ENCODE peak calls at places on chromosomes 2 and 18, in nine cellular contexts. One of them, this sample, is unnamed.
A peak's percentile ranks its signal among the peaks of the same experiment; 100 is the strongest.

GRCh38 chr18:79588636-79589481 is 90.7 kb upstream of the CTDP1 start:
- DNase-seq in heart left ventricle: peak; percentile 89
- DNase-seq in K562: no peak
- DNase-seq in GM23338: peak; percentile 50
- DNase-seq in tibial nerve: peak; percentile 79
- DNase-seq in OCI-LY7: no peak
- DNase-seq in sigmoid colon: peak; percentile 97
- DNase-seq in ovary: peak; percentile 91
- DNase-seq in MM.1S: no peak
- DNase-seq in this sample: peak; percentile 64

GRCh38 chr2:240966457-240966905 is 31.9 kb upstream of the SNED1 start:
- DNase-seq in sigmoid colon: no peak
- DNase-seq in OCI-LY7: no peak
- DNase-seq in tibial nerve: peak; percentile 8
- DNase-seq in heart left ventricle: no peak
- DNase-seq in K562: no peak
- DNase-seq in GM23338: no peak
- DNase-seq in MM.1S: no peak
- DNase-seq in ovary: peak; percentile 21
- DNase-seq in this sample: peak; percentile 46

GRCh38 chr2:232439758-232440135 is 16.2 kb upstream of the ALPI start:
- DNase-seq in GM23338: no peak
- DNase-seq in MM.1S: no peak
- DNase-seq in K562: no peak
- DNase-seq in sigmoid colon: no peak
- DNase-seq in heart left ventricle: peak; percentile 15
- DNase-seq in OCI-LY7: no peak
- DNase-seq in ovary: peak; percentile 21
- DNase-seq in tibial nerve: no peak
- DNase-seq in this sample: peak; percentile 18

GRCh38 chr2:5482929-5483331 is 209.3 kb upstream of the SOX11 start:
- DNase-seq in ovary: peak; percentile 16
- DNase-seq in OCI-LY7: no peak
- DNase-seq in MM.1S: no peak
- DNase-seq in sigmoid colon: no peak
- DNase-seq in GM23338: peak; percentile 23
- DNase-seq in tibial nerve: no peak
- DNase-seq in heart left ventricle: no peak
- DNase-seq in K562: no peak
- DNase-seq in this sample: no peak

GRCh38 chr2:132670961-132671781 is 1.2 kb upstream of the LYPD1 start:
- DNase-seq in sigmoid colon: no peak
- DNase-seq in MM.1S: no peak
- DNase-seq in K562: no peak
- DNase-seq in GM23338: peak; percentile 77
- DNase-seq in ovary: peak; percentile 13
- DNase-seq in heart left ventricle: no peak
- DNase-seq in OCI-LY7: no peak
- DNase-seq in tibial nerve: no peak
- DNase-seq in this sample: no peak

GRCh38 chr2:108363048-108363899 is 14.5 kb upstream of the SULT1C4 start:
- DNase-seq in OCI-LY7: no peak
- DNase-seq in GM23338: no peak
- DNase-seq in tibial nerve: no peak
- DNase-seq in sigmoid colon: no peak
- DNase-seq in MM.1S: peak; percentile 46
- DNase-seq in heart left ventricle: no peak
- DNase-seq in ovary: no peak
- DNase-seq in K562: peak; percentile 20
- DNase-seq in this sample: no peak

GRCh38 chr18:11336241-11336640 is 186.9 kb upstream of the PIEZO2 start:
- DNase-seq in heart left ventricle: no peak
- DNase-seq in sigmoid colon: no peak
- DNase-seq in K562: no peak
- DNase-seq in ovary: no peak
- DNase-seq in MM.1S: no peak
- DNase-seq in tibial nerve: no peak
- DNase-seq in OCI-LY7: no peak
- DNase-seq in GM23338: no peak
- DNase-seq in this sample: no peak

GRCh38 chr18:57931038-57931437 is 113.0 kb upstream of the NEDD4L start:
- DNase-seq in MM.1S: peak; percentile 93
- DNase-seq in K562: no peak
- DNase-seq in GM23338: no peak
- DNase-seq in ovary: no peak
- DNase-seq in heart left ventricle: no peak
- DNase-seq in sigmoid colon: no peak
- DNase-seq in tibial nerve: no peak
- DNase-seq in OCI-LY7: peak; percentile 23
- DNase-seq in this sample: no peak

GRCh38 chr18:76484749-76485387 is 10.2 kb downstream of the ZNF516 start:
- DNase-seq in heart left ventricle: no peak
- DNase-seq in tibial nerve: no peak
- DNase-seq in MM.1S: no peak
- DNase-seq in GM23338: no peak
- DNase-seq in K562: no peak
- DNase-seq in OCI-LY7: no peak
- DNase-seq in sigmoid colon: no peak
- DNase-seq in ovary: no peak
- DNase-seq in this sample: no peak

GRCh38 chr18:76487782-76488181 is 7.3 kb downstream of the ZNF516 start:
- DNase-seq in ovary: no peak
- DNase-seq in heart left ventricle: no peak
- DNase-seq in sigmoid colon: no peak
- DNase-seq in tibial nerve: no peak
- DNase-seq in OCI-LY7: no peak
- DNase-seq in K562: no peak
- DNase-seq in GM23338: peak; percentile 53
- DNase-seq in MM.1S: no peak
- DNase-seq in this sample: no peak

GRCh38 chr18:76487076-76487475 is 8.0 kb downstream of the ZNF516 start:
- DNase-seq in OCI-LY7: no peak
- DNase-seq in heart left ventricle: no peak
- DNase-seq in K562: no peak
- DNase-seq in MM.1S: no peak
- DNase-seq in tibial nerve: no peak
- DNase-seq in sigmoid colon: no peak
- DNase-seq in GM23338: no peak
- DNase-seq in ovary: no peak
- DNase-seq in this sample: no peak

GRCh38 chr18:76486600-76486999 is 8.4 kb downstream of the ZNF516 start:
- DNase-seq in sigmoid colon: no peak
- DNase-seq in K562: no peak
- DNase-seq in ovary: no peak
- DNase-seq in tibial nerve: no peak
- DNase-seq in OCI-LY7: no peak
- DNase-seq in MM.1S: no peak
- DNase-seq in heart left ventricle: no peak
- DNase-seq in GM23338: no peak
- DNase-seq in this sample: no peak

DNA sequence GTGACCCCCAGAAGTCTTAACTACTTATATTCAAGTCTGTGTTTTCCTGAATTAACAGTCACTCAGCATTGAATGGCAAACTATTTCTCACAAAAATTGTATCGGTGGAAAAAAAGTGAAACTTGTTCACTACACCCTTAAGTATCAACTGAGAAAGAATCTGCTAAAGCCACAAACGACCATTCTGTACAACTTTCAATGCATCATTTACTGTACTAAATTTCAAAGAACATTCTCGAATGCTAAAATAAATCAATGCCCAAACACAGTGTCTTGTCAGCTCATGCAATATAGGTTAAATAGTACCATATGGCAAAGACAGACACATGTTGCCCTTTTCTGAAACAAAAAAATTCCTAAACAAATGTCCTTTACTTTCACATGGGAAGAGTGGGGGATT is 9.0 kb downstream of the ZNF516 start:
- DNase-seq in MM.1S: no peak
- DNase-seq in OCI-LY7: no peak
- DNase-seq in sigmoid colon: no peak
- DNase-seq in heart left ventricle: no peak
- DNase-seq in GM23338: no peak
- DNase-seq in tibial nerve: no peak
- DNase-seq in K562: no peak
- DNase-seq in ovary: no peak
- DNase-seq in this sample: no peak
- H3K4me1 ChIP-seq in MM.1S: no peaks in the 10 kb centered on the region
- H3K4me1 ChIP-seq in OCI-LY7: peaks cover 57% of the 10 kb centered on the region
- H3K4me1 ChIP-seq in sigmoid colon: peaks cover 29% of the 10 kb centered on the region
- H3K4me1 ChIP-seq in heart left ventricle: no peaks in the 10 kb centered on the region
- H3K4me1 ChIP-seq in GM23338: peaks cover 51% of the 10 kb centered on the region
- H3K4me1 ChIP-seq in tibial nerve: no peaks in the 10 kb centered on the region
- H3K4me1 ChIP-seq in K562: no peaks in the 10 kb centered on the region
- H3K4me1 ChIP-seq in ovary: peaks cover 16% of the 10 kb centered on the region
- H3K4me1 ChIP-seq in this sample: peaks cover 36% of the 10 kb centered on the region

GRCh38 chr18:62723666-62724281 is 8.4 kb downstream of the PHLPP1 start:
- DNase-seq in K562: no peak
- DNase-seq in MM.1S: no peak
- DNase-seq in sigmoid colon: no peak
- DNase-seq in ovary: no peak
- DNase-seq in heart left ventricle: no peak
- DNase-seq in GM23338: no peak
- DNase-seq in tibial nerve: no peak
- DNase-seq in OCI-LY7: no peak
- DNase-seq in this sample: no peak

GRCh38 chr18:62718268-62718800 is 3.0 kb downstream of the PHLPP1 start:
- DNase-seq in ovary: no peak
- DNase-seq in K562: no peak
- DNase-seq in MM.1S: no peak
- DNase-seq in tibial nerve: no peak
- DNase-seq in GM23338: no peak
- DNase-seq in sigmoid colon: no peak
- DNase-seq in heart left ventricle: no peak
- DNase-seq in OCI-LY7: no peak
- DNase-seq in this sample: no peak

GRCh38 chr18:62720048-62720447 is 4.7 kb downstream of the PHLPP1 start:
- DNase-seq in ovary: no peak
- DNase-seq in tibial nerve: no peak
- DNase-seq in sigmoid colon: no peak
- DNase-seq in OCI-LY7: no peak
- DNase-seq in MM.1S: no peak
- DNase-seq in GM23338: no peak
- DNase-seq in heart left ventricle: no peak
- DNase-seq in K562: no peak
- DNase-seq in this sample: no peak

GRCh38 chr18:62721837-62722795 is 6.8 kb downstream of the PHLPP1 start:
- DNase-seq in OCI-LY7: no peak
- DNase-seq in MM.1S: no peak
- DNase-seq in K562: no peak
- DNase-seq in tibial nerve: no peak
- DNase-seq in sigmoid colon: no peak
- DNase-seq in ovary: no peak
- DNase-seq in heart left ventricle: no peak
- DNase-seq in GM23338: no peak
- DNase-seq in this sample: no peak

DNA sequence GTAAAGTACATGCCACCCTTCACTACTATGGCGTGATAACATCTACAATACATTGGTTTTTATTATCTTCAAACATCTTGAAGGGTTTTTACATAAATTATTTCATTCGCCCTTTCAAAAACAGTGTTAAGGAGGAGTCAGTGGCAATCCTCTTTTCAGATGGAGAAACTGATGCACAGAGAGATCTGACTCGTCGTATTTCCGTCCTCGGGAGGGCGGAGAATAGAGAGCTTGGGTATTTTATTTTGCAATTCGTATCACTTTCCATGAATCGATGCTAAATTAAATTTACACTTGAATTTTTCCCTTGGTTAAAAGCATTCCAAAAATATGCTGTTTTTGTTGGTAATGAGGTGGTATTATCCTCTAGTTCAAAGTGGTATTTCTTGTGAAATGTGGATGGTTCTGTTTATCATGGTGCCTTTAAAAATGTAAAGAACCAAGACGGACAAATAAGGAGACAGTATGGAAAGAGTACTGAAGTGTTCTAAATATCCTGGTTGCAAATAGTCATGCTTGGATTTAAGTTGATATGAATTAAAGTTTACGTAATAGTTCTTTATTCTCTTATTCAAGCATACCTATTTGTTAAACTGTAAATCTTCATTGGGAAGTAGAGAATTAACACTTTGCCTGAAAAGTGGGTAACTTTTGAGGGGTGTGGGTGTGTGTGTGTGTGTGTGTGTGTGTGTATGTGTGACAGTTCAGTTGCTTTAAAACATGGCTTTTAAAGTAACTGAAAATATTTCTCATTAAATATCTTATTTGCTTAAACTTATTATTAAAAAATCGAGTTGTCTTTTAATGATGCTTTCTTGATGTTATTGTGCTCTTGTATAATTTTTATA is 5.6 kb downstream of the PHLPP1 start:
- DNase-seq in K562: no peak
- DNase-seq in tibial nerve: no peak
- DNase-seq in ovary: no peak
- DNase-seq in GM23338: no peak
- DNase-seq in OCI-LY7: no peak
- DNase-seq in sigmoid colon: no peak
- DNase-seq in MM.1S: no peak
- DNase-seq in heart left ventricle: no peak
- DNase-seq in this sample: no peak
- H3K4me3 ChIP-seq in K562: no peak overlapping the region
- H3K4me3 ChIP-seq in tibial nerve: no peak overlapping the region
- H3K4me3 ChIP-seq in ovary: no peak overlapping the region
- H3K4me3 ChIP-seq in GM23338: peak overlapping the region; percentile 65
- H3K4me3 ChIP-seq in OCI-LY7: no peak overlapping the region
- H3K4me3 ChIP-seq in sigmoid colon: no peak overlapping the region
- H3K4me3 ChIP-seq in MM.1S: no peak overlapping the region
- H3K4me3 ChIP-seq in heart left ventricle: no peak overlapping the region
- H3K4me3 ChIP-seq in this sample: no peak overlapping the region

DNA sequence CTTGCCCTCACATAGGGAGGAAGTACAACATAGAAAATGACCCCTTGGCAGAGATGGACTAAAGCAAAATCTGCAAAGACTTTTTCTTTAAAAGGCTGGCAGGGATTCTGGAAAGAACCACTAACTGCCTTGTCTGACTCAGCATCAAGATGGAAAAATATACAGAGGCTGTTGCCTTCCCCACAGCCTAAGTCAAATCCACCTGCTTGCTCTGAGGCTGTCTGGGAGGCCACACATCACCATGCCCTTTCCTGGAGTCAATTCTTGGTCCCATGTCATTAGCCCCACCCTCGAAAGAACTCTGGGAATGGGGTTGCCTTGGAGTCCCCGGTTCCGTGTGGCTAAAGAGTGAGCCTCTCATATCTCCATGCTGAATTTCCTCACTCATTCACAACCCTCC is 39.5 kb downstream of the BMP10 start:
- DNase-seq in MM.1S: no peak
- DNase-seq in OCI-LY7: no peak
- DNase-seq in GM23338: no peak
- DNase-seq in heart left ventricle: no peak
- DNase-seq in ovary: no peak
- DNase-seq in sigmoid colon: no peak
- DNase-seq in tibial nerve: no peak
- DNase-seq in K562: no peak
- DNase-seq in this sample: no peak
- TF ChIP-seq CTCF in MM.1S: no peak
- TF ChIP-seq CTCF in OCI-LY7: no peak
- TF ChIP-seq CTCF in GM23338: no peak
- TF ChIP-seq CTCF in heart left ventricle: no peak
- TF ChIP-seq CTCF in ovary: no peak
- TF ChIP-seq CTCF in sigmoid colon: no peak
- TF ChIP-seq CTCF in tibial nerve: no peak
- TF ChIP-seq CTCF in K562: no peak
- TF ChIP-seq CTCF in this sample: no peak

GRCh38 chr2:66665124-66665984 is 230.4 kb downstream of the MEIS1 start:
- DNase-seq in K562: no peak
- DNase-seq in sigmoid colon: no peak
- DNase-seq in MM.1S: no peak
- DNase-seq in GM23338: no peak
- DNase-seq in OCI-LY7: no peak
- DNase-seq in heart left ventricle: no peak
- DNase-seq in ovary: no peak
- DNase-seq in tibial nerve: no peak
- DNase-seq in this sample: no peak

GRCh38 chr2:66660804-66661203 is 225.9 kb downstream of the MEIS1 start:
- DNase-seq in GM23338: no peak
- DNase-seq in ovary: no peak
- DNase-seq in K562: no peak
- DNase-seq in tibial nerve: no peak
- DNase-seq in OCI-LY7: no peak
- DNase-seq in sigmoid colon: no peak
- DNase-seq in MM.1S: no peak
- DNase-seq in heart left ventricle: no peak
- DNase-seq in this sample: no peak

GRCh38 chr2:66667288-66667780 is 232.4 kb downstream of the MEIS1 start:
- DNase-seq in heart left ventricle: no peak
- DNase-seq in ovary: no peak
- DNase-seq in MM.1S: no peak
- DNase-seq in sigmoid colon: no peak
- DNase-seq in GM23338: no peak
- DNase-seq in tibial nerve: no peak
- DNase-seq in OCI-LY7: no peak
- DNase-seq in K562: no peak
- DNase-seq in this sample: no peak

DNA sequence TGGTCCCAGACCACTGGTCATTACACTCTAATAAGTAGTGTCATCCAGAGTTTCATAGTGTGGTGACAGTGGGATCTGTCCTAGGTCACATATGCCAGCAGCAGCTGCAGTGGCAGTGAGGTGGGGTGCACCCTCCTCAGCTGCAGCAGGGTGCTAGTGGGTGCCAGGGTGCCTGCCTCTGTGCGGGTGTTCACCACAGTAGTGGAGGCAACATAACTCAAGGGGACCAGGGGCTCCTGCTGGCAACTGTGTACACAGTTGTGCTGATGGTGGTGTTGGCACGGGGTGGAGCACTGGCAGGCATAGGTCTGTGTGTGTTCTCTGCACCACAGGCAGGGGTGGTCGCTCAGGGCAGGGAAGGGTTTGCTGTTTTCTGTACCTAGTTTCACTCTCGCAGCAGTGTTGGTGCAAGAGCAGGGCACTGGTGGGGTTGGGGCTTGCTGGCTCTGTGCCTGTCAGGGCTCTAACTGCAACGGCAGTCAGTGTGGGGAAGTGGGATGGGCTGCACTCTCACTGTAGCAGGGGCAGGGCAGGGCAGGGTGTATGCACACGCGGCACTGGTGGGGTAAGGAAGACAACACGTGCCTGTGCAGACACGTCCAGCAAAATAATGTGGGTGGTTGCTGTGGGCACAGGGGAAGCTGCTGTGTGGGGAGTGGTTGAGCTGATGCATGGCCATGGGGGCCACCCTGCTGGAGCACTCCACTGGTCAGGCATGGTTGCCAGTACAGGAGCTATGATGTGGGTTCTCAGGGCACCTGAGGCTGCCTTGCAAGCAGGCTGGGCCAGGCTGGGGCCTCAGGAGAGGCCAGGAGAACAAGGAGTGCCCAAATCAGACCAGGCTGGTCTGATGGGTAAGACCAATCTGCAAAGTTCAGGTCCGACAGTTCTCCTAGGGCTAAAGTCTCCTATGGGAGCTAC is 226.6 kb downstream of the MEIS1 start:
- DNase-seq in ovary: no peak
- DNase-seq in tibial nerve: no peak
- DNase-seq in K562: no peak
- DNase-seq in OCI-LY7: no peak
- DNase-seq in sigmoid colon: no peak
- DNase-seq in MM.1S: no peak
- DNase-seq in GM23338: no peak
- DNase-seq in heart left ventricle: no peak
- DNase-seq in this sample: no peak
- H3K4me1 ChIP-seq in ovary: no peaks in the 10 kb centered on the region
- H3K4me1 ChIP-seq in tibial nerve: no peaks in the 10 kb centered on the region
- H3K4me1 ChIP-seq in K562: no peaks in the 10 kb centered on the region
- H3K4me1 ChIP-seq in OCI-LY7: no peaks in the 10 kb centered on the region
- H3K4me1 ChIP-seq in sigmoid colon: no peaks in the 10 kb centered on the region
- H3K4me1 ChIP-seq in MM.1S: no peaks in the 10 kb centered on the region
- H3K4me1 ChIP-seq in GM23338: no peaks in the 10 kb centered on the region
- H3K4me1 ChIP-seq in heart left ventricle: no peaks in the 10 kb centered on the region
- H3K4me1 ChIP-seq in this sample: no peaks in the 10 kb centered on the region

This sample was measured in lower lobe of right lung.